ENCODE peak calls at places on chromosomes 12 and 14, in nine cellular contexts. One of them, this sample, is unnamed.

GRCh38 chr14:90897022-90897421 is 80.8 kb upstream of the TTC7B start:
- DNase-seq in aorta: no peak
- DNase-seq in substantia nigra: no peak
- DNase-seq in neuronal stem cell: no peak
- DNase-seq in hepatocyte: no peak
- DNase-seq in CD8-positive, alpha-beta memory T cell: no peak
- DNase-seq in left ventricle myocardium inferior: no peak
- DNase-seq in PC-3: no peak
- DNase-seq in SJSA1: no peak
- DNase-seq in this sample: no peak

GRCh38 chr14:73221945-73222344 is 15.4 kb upstream of the PAPLN start:
- DNase-seq in aorta: no peak
- DNase-seq in substantia nigra: no peak
- DNase-seq in neuronal stem cell: no peak
- DNase-seq in hepatocyte: no peak
- DNase-seq in CD8-positive, alpha-beta memory T cell: no peak
- DNase-seq in left ventricle myocardium inferior: no peak
- DNase-seq in PC-3: no peak
- DNase-seq in SJSA1: no peak
- DNase-seq in this sample: no peak

GRCh38 chr12:58033831-58034230 is 92.5 kb downstream of the ATP23 start:
- DNase-seq in aorta: no peak
- DNase-seq in substantia nigra: no peak
- DNase-seq in neuronal stem cell: no peak
- DNase-seq in hepatocyte: no peak
- DNase-seq in CD8-positive, alpha-beta memory T cell: no peak
- DNase-seq in left ventricle myocardium inferior: no peak
- DNase-seq in PC-3: no peak
- DNase-seq in SJSA1: peak
- DNase-seq in this sample: peak

GRCh38 chr14:45610303-45610702 is 357.3 kb upstream of the MIS18BP1 start:
- DNase-seq in aorta: no peak
- DNase-seq in substantia nigra: no peak
- DNase-seq in neuronal stem cell: peak
- DNase-seq in hepatocyte: peak
- DNase-seq in CD8-positive, alpha-beta memory T cell: no peak
- DNase-seq in left ventricle myocardium inferior: no peak
- DNase-seq in PC-3: peak
- DNase-seq in SJSA1: no peak
- DNase-seq in this sample: peak

GRCh38 chr12:51351913-51352532 is 5.5 kb upstream of the CELA1 start:
- DNase-seq in aorta: no peak
- DNase-seq in substantia nigra: peak
- DNase-seq in neuronal stem cell: peak
- DNase-seq in hepatocyte: peak
- DNase-seq in CD8-positive, alpha-beta memory T cell: peak
- DNase-seq in left ventricle myocardium inferior: no peak
- DNase-seq in PC-3: peak
- DNase-seq in SJSA1: peak
- DNase-seq in this sample: peak

GRCh38 chr14:21025374-21026151 is 702 bp upstream of the NDRG2 start:
- DNase-seq in aorta: peak
- DNase-seq in substantia nigra: peak
- DNase-seq in neuronal stem cell: peak
- DNase-seq in hepatocyte: peak
- DNase-seq in CD8-positive, alpha-beta memory T cell: no peak
- DNase-seq in left ventricle myocardium inferior: peak
- DNase-seq in PC-3: no peak
- DNase-seq in SJSA1: no peak
- DNase-seq in this sample: peak

GRCh38 chr14:104298458-104298857 is 160.1 kb downstream of the KIF26A start:
- DNase-seq in aorta: peak
- DNase-seq in substantia nigra: no peak
- DNase-seq in neuronal stem cell: no peak
- DNase-seq in hepatocyte: no peak
- DNase-seq in CD8-positive, alpha-beta memory T cell: peak
- DNase-seq in left ventricle myocardium inferior: no peak
- DNase-seq in PC-3: no peak
- DNase-seq in SJSA1: no peak
- DNase-seq in this sample: no peak

GRCh38 chr12:130590685-130591084 is 125.4 kb downstream of the RIMBP2 start:
- DNase-seq in aorta: no peak
- DNase-seq in substantia nigra: no peak
- DNase-seq in neuronal stem cell: no peak
- DNase-seq in hepatocyte: no peak
- DNase-seq in CD8-positive, alpha-beta memory T cell: no peak
- DNase-seq in left ventricle myocardium inferior: no peak
- DNase-seq in PC-3: no peak
- DNase-seq in SJSA1: no peak
- DNase-seq in this sample: no peak

GRCh38 chr14:102592969-102593840 is 756 bp downstream of the RCOR1 start:
- DNase-seq in aorta: peak
- DNase-seq in substantia nigra: no peak
- DNase-seq in neuronal stem cell: peak
- DNase-seq in hepatocyte: peak
- DNase-seq in CD8-positive, alpha-beta memory T cell: peak
- DNase-seq in left ventricle myocardium inferior: peak
- DNase-seq in PC-3: peak
- DNase-seq in SJSA1: peak
- DNase-seq in this sample: peak

GRCh38 chr12:124352839-124353238 is 57.9 kb downstream of the RFLNA start:
- DNase-seq in aorta: no peak
- DNase-seq in substantia nigra: no peak
- DNase-seq in neuronal stem cell: no peak
- DNase-seq in hepatocyte: peak
- DNase-seq in CD8-positive, alpha-beta memory T cell: no peak
- DNase-seq in left ventricle myocardium inferior: peak
- DNase-seq in PC-3: no peak
- DNase-seq in SJSA1: no peak
- DNase-seq in this sample: no peak

GRCh38 chr12:96503971-96504370 is 14.6 kb downstream of the CFAP54 start:
- DNase-seq in aorta: no peak
- DNase-seq in substantia nigra: no peak
- DNase-seq in neuronal stem cell: no peak
- DNase-seq in hepatocyte: no peak
- DNase-seq in CD8-positive, alpha-beta memory T cell: no peak
- DNase-seq in left ventricle myocardium inferior: no peak
- DNase-seq in PC-3: no peak
- DNase-seq in SJSA1: no peak
- DNase-seq in this sample: no peak

GRCh38 chr14:65179918-65180724 is 77.8 kb upstream of the MAX start:
- DNase-seq in aorta: peak
- DNase-seq in substantia nigra: no peak
- DNase-seq in neuronal stem cell: no peak
- DNase-seq in hepatocyte: no peak
- DNase-seq in CD8-positive, alpha-beta memory T cell: no peak
- DNase-seq in left ventricle myocardium inferior: peak
- DNase-seq in PC-3: peak
- DNase-seq in SJSA1: peak
- DNase-seq in this sample: peak

GRCh38 chr12:25074113-25074512 is 120.8 kb downstream of the DNAI7 start:
- DNase-seq in aorta: no peak
- DNase-seq in substantia nigra: no peak
- DNase-seq in neuronal stem cell: no peak
- DNase-seq in hepatocyte: no peak
- DNase-seq in CD8-positive, alpha-beta memory T cell: no peak
- DNase-seq in left ventricle myocardium inferior: no peak
- DNase-seq in PC-3: no peak
- DNase-seq in SJSA1: no peak
- DNase-seq in this sample: no peak

GRCh38 chr12:124130717-124131670 is 158.0 kb downstream of the ZNF664 start:
- DNase-seq in aorta: no peak
- DNase-seq in substantia nigra: no peak
- DNase-seq in neuronal stem cell: no peak
- DNase-seq in hepatocyte: peak
- DNase-seq in CD8-positive, alpha-beta memory T cell: no peak
- DNase-seq in left ventricle myocardium inferior: no peak
- DNase-seq in PC-3: no peak
- DNase-seq in SJSA1: no peak
- DNase-seq in this sample: peak

GRCh38 chr12:52797529-52797894 is 1.6 kb upstream of the KRT3 start:
- DNase-seq in aorta: no peak
- DNase-seq in substantia nigra: no peak
- DNase-seq in neuronal stem cell: no peak
- DNase-seq in hepatocyte: no peak
- DNase-seq in CD8-positive, alpha-beta memory T cell: no peak
- DNase-seq in left ventricle myocardium inferior: no peak
- DNase-seq in PC-3: no peak
- DNase-seq in SJSA1: no peak
- DNase-seq in this sample: no peak

GRCh38 chr12:52796839-52797528 is 1.1 kb upstream of the KRT3 start:
- DNase-seq in aorta: no peak
- DNase-seq in substantia nigra: no peak
- DNase-seq in neuronal stem cell: no peak
- DNase-seq in hepatocyte: no peak
- DNase-seq in CD8-positive, alpha-beta memory T cell: no peak
- DNase-seq in left ventricle myocardium inferior: no peak
- DNase-seq in PC-3: peak
- DNase-seq in SJSA1: peak
- DNase-seq in this sample: no peak

GRCh38 chr12:52799498-52800211 is 3.7 kb upstream of the KRT3 start:
- DNase-seq in aorta: no peak
- DNase-seq in substantia nigra: no peak
- DNase-seq in neuronal stem cell: no peak
- DNase-seq in hepatocyte: no peak
- DNase-seq in CD8-positive, alpha-beta memory T cell: no peak
- DNase-seq in left ventricle myocardium inferior: no peak
- DNase-seq in PC-3: no peak
- DNase-seq in SJSA1: peak
- DNase-seq in this sample: no peak

GRCh38 chr12:52798671-52799497 is 3.0 kb upstream of the KRT3 start:
- DNase-seq in aorta: no peak
- DNase-seq in substantia nigra: no peak
- DNase-seq in neuronal stem cell: no peak
- DNase-seq in hepatocyte: peak
- DNase-seq in CD8-positive, alpha-beta memory T cell: no peak
- DNase-seq in left ventricle myocardium inferior: no peak
- DNase-seq in PC-3: peak
- DNase-seq in SJSA1: peak
- DNase-seq in this sample: no peak

DNA sequence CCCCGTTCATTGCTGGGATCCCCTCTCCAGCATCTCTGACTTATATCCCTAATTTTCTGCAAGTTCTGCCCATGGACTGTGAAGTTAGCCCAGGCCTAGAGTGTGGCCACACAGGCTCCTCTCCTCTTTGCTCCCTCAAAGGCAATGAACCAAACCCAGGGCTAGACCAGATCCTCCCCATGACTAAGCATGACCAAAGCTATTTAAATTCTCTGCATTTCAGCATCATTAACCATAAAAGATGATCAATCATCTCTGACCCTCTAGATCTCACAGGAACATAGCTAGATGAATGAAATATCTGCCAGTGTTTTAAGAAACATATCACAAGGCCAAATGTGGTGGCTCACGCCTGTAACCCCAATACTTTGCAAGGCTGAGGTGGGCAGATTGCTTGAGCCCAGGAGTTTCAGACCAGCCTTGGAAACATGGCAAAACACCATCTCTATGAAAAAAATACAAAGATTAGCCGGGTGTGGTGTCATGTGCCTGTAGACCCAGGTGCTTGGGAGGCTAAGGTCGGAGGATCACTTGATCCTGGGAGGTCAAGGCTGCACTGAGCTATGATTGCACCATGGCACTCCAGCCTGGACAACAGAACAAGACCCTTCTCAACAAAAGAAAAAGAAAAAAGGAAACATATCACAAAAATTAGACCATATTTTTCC is 2.2 kb upstream of the KRT3 start:
- DNase-seq in aorta: no peak
- DNase-seq in substantia nigra: no peak
- DNase-seq in neuronal stem cell: no peak
- DNase-seq in hepatocyte: no peak
- DNase-seq in CD8-positive, alpha-beta memory T cell: no peak
- DNase-seq in left ventricle myocardium inferior: no peak
- DNase-seq in PC-3: peak
- DNase-seq in SJSA1: peak
- DNase-seq in this sample: no peak
- H3K27ac ChIP-seq in aorta: no peak
- H3K27ac ChIP-seq in substantia nigra: no peak
- H3K27ac ChIP-seq in neuronal stem cell: no peak
- H3K27ac ChIP-seq in hepatocyte: no peak
- H3K27ac ChIP-seq in CD8-positive, alpha-beta memory T cell: no peak
- H3K27ac ChIP-seq in left ventricle myocardium inferior: no peak
- H3K27ac ChIP-seq in PC-3: peak
- H3K27ac ChIP-seq in SJSA1: peak
- H3K27ac ChIP-seq in this sample: no peak

GRCh38 chr14:68841030-68841809 is 48.4 kb upstream of the ZFP36L1 start:
- DNase-seq in aorta: no peak
- DNase-seq in substantia nigra: no peak
- DNase-seq in neuronal stem cell: no peak
- DNase-seq in hepatocyte: no peak
- DNase-seq in CD8-positive, alpha-beta memory T cell: no peak
- DNase-seq in left ventricle myocardium inferior: no peak
- DNase-seq in PC-3: peak
- DNase-seq in SJSA1: no peak
- DNase-seq in this sample: no peak
- H3K27ac ChIP-seq in aorta: no peak
- H3K27ac ChIP-seq in substantia nigra: no peak
- H3K27ac ChIP-seq in neuronal stem cell: no peak
- H3K27ac ChIP-seq in hepatocyte: no peak
- H3K27ac ChIP-seq in CD8-positive, alpha-beta memory T cell: no peak
- H3K27ac ChIP-seq in left ventricle myocardium inferior: no peak
- H3K27ac ChIP-seq in PC-3: no peak
- H3K27ac ChIP-seq in SJSA1: no peak
- H3K27ac ChIP-seq in this sample: no peak

GRCh38 chr12:115132145-115132544 is 448.2 kb upstream of the TBX3 start:
- DNase-seq in aorta: no peak
- DNase-seq in substantia nigra: no peak
- DNase-seq in neuronal stem cell: no peak
- DNase-seq in hepatocyte: no peak
- DNase-seq in CD8-positive, alpha-beta memory T cell: no peak
- DNase-seq in left ventricle myocardium inferior: no peak
- DNase-seq in PC-3: peak
- DNase-seq in SJSA1: peak
- DNase-seq in this sample: no peak
- H3K27ac ChIP-seq in aorta: no peak
- H3K27ac ChIP-seq in substantia nigra: no peak
- H3K27ac ChIP-seq in neuronal stem cell: no peak
- H3K27ac ChIP-seq in hepatocyte: peak
- H3K27ac ChIP-seq in CD8-positive, alpha-beta memory T cell: no peak
- H3K27ac ChIP-seq in left ventricle myocardium inferior: no peak
- H3K27ac ChIP-seq in PC-3: no peak
- H3K27ac ChIP-seq in SJSA1: no peak
- H3K27ac ChIP-seq in this sample: no peak

DNA sequence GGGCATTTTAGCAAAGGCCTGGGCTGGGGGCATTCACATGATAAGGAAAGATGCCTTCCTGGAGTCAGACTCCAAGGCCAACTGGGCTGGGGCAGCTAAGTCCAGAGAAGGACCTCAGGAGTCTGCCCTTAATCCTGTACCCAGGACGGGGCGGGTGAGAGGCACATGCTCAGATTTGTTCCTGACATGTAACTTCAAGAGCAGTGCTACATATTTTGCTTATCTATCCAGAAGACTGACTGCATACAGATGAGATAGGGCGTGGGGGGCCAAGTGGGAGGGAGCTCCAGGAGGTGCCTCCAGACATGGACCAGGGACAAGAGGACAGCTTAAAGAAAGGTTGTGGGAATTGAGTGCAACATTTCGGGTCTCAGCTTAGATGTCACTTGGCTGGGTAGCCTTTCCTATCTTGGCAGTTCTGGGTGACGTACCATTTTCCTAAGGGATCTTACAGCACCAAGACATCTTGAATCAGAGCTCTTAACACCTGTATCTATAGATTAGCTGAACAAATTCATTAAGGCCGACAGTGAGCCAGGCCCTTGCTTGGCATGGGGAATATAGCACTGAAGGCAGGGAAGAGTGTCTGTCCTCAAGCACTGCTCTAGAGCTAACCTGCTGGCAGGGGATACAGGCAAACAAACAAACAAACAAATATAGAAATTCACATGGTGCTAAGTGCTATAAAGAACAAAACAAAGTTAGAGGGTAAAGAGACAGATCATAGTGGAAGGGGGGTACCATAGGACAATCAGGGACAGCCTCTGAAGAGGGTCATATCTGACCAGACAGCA is 61.2 kb downstream of the PTPN21 start:
- DNase-seq in aorta: no peak
- DNase-seq in substantia nigra: no peak
- DNase-seq in neuronal stem cell: no peak
- DNase-seq in hepatocyte: no peak
- DNase-seq in CD8-positive, alpha-beta memory T cell: no peak
- DNase-seq in left ventricle myocardium inferior: peak
- DNase-seq in PC-3: no peak
- DNase-seq in SJSA1: no peak
- DNase-seq in this sample: no peak
- H3K27ac ChIP-seq in aorta: no peak
- H3K27ac ChIP-seq in substantia nigra: no peak
- H3K27ac ChIP-seq in neuronal stem cell: no peak
- H3K27ac ChIP-seq in hepatocyte: peak
- H3K27ac ChIP-seq in CD8-positive, alpha-beta memory T cell: no peak
- H3K27ac ChIP-seq in left ventricle myocardium inferior: peak
- H3K27ac ChIP-seq in PC-3: no peak
- H3K27ac ChIP-seq in SJSA1: no peak
- H3K27ac ChIP-seq in this sample: no peak